ENCODE peak calls at places on chromosomes 12 and 14, in four cellular contexts. P is K562, N is GM12878, D is HepG2. Y is an unnamed sample. For H3K9me3, the result is how much of the 10 kb centered on the place peaks cover.

GRCh38 chr12:123890536-123890902 is 82.1 kb downstream of the CCDC92 start:
- DNase-seq in P (no peak), N (no peak), D (no peak), Y (no peak)

GRCh38 chr14:75531660-75532317 is 9.5 kb downstream of the BATF start:
- DNase-seq in P (no peak), N (no peak), D (no peak), Y (peak)

GRCh38 chr12:130992448-130992847 is 38.7 kb downstream of the ADGRD1 start:
- DNase-seq in P (no peak), N (no peak), D (no peak), Y (no peak)

GRCh38 chr12:52280796-52281560 is 6.5 kb downstream of the KRT86 start:
- DNase-seq in P (no peak), N (no peak), D (peak), Y (peak)

GRCh38 chr12:11872055-11872454 is 198.7 kb upstream of the BCL2L14 start:
- DNase-seq in P (no peak), N (no peak), D (no peak), Y (no peak)

GRCh38 chr14:105885561-105886320 is 359.4 kb downstream of the TMEM121 start:
- DNase-seq in P (no peak), N (no peak), D (no peak), Y (no peak)

GRCh38 chr14:104933721-104934379 is 9.2 kb downstream of the PLD4 start:
- DNase-seq in P (no peak), N (no peak), D (no peak), Y (no peak)

GRCh38 chr12:33000016-33000415 is 103.4 kb upstream of the PKP2 start:
- DNase-seq in P (no peak), N (no peak), D (no peak), Y (no peak)

GRCh38 chr12:128715485-128715884 is 108.3 kb downstream of the SLC15A4 start:
- DNase-seq in P (no peak), N (no peak), D (no peak), Y (no peak)

GRCh38 chr14:81137316-81137715 is 83.4 kb downstream of the GTF2A1 start:
- DNase-seq in P (no peak), N (no peak), D (no peak), Y (peak)

GRCh38 chr14:106518054-106518943 is 991.9 kb downstream of the TMEM121 start:
- DNase-seq in P (peak), N (no peak), D (no peak), Y (no peak)

GRCh38 chr12:106997916-106998315 is 11.0 kb upstream of the MTERF2 start:
- DNase-seq in P (no peak), N (no peak), D (no peak), Y (no peak)

GRCh38 chr12:96186902-96187301 is 7.3 kb upstream of the ELK3 start:
- DNase-seq in P (no peak), N (no peak), D (no peak), Y (no peak)

GRCh38 chr12:96225003-96225855 is 31.1 kb downstream of the ELK3 start:
- DNase-seq in P (no peak), N (no peak), D (no peak), Y (no peak)

GRCh38 chr12:100346660-100347059 is 10.2 kb upstream of the SLC17A8 start:
- DNase-seq in P (no peak), N (no peak), D (peak), Y (no peak)
- TF ChIP-seq JUNB in P (no peak), N (no peak), D (no peak), Y (no peak)

GRCh38 chr14:28776482-28777266 is 10.1 kb downstream of the FOXG1 start:
- DNase-seq in P (no peak), N (no peak), D (no peak), Y (no peak)
- H3K9me3 ChIP-seq in P (under half), N (under half), D (under half), Y (under half)

GRCh38 chr14:21258194-21258888 is 10.9 kb downstream of the HNRNPC start:
- DNase-seq in P (no peak), N (no peak), D (no peak), Y (no peak)
- TF ChIP-seq POLR2A in P (no peak), N (no peak), D (peak), Y (no peak)

GRCh38 chr14:22226381-22226780 is 362.6 kb downstream of the DAD1 start:
- DNase-seq in P (peak), N (no peak), D (no peak), Y (peak)

GRCh38 chr14:22218729-22219128 is 370.3 kb downstream of the DAD1 start:
- DNase-seq in P (no peak), N (no peak), D (no peak), Y (no peak)

GRCh38 chr14:22220427-22220826 is 368.6 kb downstream of the DAD1 start:
- DNase-seq in P (no peak), N (no peak), D (no peak), Y (no peak)

GRCh38 chr14:22225526-22226133 is 363.4 kb downstream of the DAD1 start:
- DNase-seq in P (no peak), N (no peak), D (no peak), Y (no peak)

GRCh38 chr14:22221508-22221907 is 367.5 kb downstream of the DAD1 start:
- DNase-seq in P (peak), N (no peak), D (peak), Y (peak)
- TF ChIP-seq JUNB in P (no peak), N (no peak), D (no peak), Y (no peak)

GRCh38 chr14:70143306-70143705 is 45.4 kb downstream of the SLC8A3 start:
- DNase-seq in P (no peak), N (no peak), D (no peak), Y (no peak)

GRCh38 chr14:70139384-70139783 is 49.4 kb downstream of the SLC8A3 start:
- DNase-seq in P (no peak), N (peak), D (no peak), Y (no peak)

DNA sequence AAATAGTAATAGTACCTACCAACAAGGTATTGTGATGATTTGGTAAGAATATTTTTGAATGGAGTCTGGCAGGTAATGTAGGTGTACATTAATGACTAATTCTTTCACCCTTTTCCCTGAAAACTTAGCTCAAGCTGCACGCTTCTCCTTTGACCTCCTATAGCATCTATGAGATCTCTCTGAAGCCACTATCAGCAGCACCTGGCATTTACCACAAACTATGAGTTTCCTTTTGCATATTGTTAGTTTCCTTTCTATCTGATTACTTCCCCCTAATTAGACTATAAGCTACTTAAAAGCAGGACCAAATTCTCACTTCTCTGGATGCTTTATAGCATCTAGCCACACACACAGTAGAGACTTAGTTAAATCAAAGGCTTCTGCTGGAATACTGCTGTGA is 48.1 kb downstream of the SLC8A3 start:
- DNase-seq in P (no peak), N (no peak), D (no peak), Y (no peak)
- H3K9me3 ChIP-seq in P (under half), N (under half), D (under half), Y (under half)

DNA sequence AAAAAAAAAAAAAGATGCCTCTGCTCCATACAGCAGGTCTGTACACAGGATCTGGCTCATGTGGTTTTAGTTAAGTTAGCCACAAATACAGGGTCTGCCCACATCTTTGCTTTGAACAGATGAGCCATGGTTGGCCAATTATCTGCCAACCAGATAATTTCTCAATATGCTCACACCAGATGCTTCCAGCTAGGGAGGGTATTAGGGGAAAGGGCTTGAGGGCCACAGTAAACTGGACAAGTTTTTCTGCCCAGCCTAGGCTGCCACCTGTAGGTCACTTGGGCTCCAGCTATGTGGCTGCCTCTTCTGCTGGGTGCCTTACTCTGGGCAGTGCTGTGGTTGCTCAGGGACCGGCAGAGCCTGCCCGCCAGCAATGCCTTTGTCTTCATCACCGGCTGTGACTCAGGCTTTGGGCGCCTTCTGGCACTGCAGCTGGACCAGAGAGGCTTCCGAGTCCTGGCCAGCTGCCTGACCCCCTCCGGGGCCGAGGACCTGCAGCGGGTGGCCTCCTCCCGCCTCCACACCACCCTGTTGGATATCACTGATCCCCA is 776 bp downstream of the RDH5 start:
- DNase-seq in P (peak), N (no peak), D (peak), Y (peak)
- TF ChIP-seq POLR2A in P (no peak), N (no peak), D (no peak), Y (no peak)

GRCh38 chr14:49892636-49893308 is at the start of gene ARF6:
- DNase-seq in P (peak), N (peak), D (peak), Y (peak)

GRCh38 chr14:49895480-49895879 is 2.6 kb downstream of the ARF6 start:
- DNase-seq in P (no peak), N (no peak), D (no peak), Y (no peak)

GRCh38 chr14:49896956-49897355 is 4.1 kb downstream of the ARF6 start:
- DNase-seq in P (no peak), N (no peak), D (no peak), Y (no peak)

GRCh38 chr14:49892301-49892635 is 614 bp upstream of the ARF6 start:
- DNase-seq in P (peak), N (peak), D (peak), Y (peak)

GRCh38 chr14:49893309-49894213 is 679 bp downstream of the ARF6 start:
- DNase-seq in P (peak), N (no peak), D (no peak), Y (peak)
- TF ChIP-seq JUNB in P (no peak), N (no peak), D (no peak), Y (no peak)